ENCODE peak calls at places on chromosomes 5 and 9, in four cellular contexts. E is PC-3, Q is astrocyte of the spinal cord, X is tibial nerve. C is an unnamed sample.

GRCh38 chr5:55176176-55176818 is 3.3 kb upstream of the CDC20B start:
- DNase-seq in E (peak), Q (no peak), X (no peak), C (no peak)

GRCh38 chr9:15018238-15018637 is 108.0 kb upstream of the FREM1 start:
- DNase-seq in E (peak), Q (no peak), X (no peak), C (no peak)

GRCh38 chr9:120917285-120917684 is 9.3 kb downstream of the TRAF1 start:
- DNase-seq in E (no peak), Q (no peak), X (no peak), C (no peak)

GRCh38 chr5:14144586-14145355 is 1.6 kb downstream of the TRIO start:
- DNase-seq in E (peak), Q (peak), X (peak), C (peak)

GRCh38 chr5:110969502-110969901 is 102.0 kb upstream of the TSLP start:
- DNase-seq in E (peak), Q (no peak), X (no peak), C (no peak)

GRCh38 chr5:93883459-93883858 is 142.1 kb upstream of the POU5F2 start:
- DNase-seq in E (peak), Q (no peak), X (no peak), C (no peak)

GRCh38 chr9:110700953-110701352 is 32.4 kb downstream of the MUSK start:
- DNase-seq in E (peak), Q (peak), X (no peak), C (no peak)

GRCh38 chr9:86997158-86997557 is 49.9 kb upstream of the GAS1 start:
- DNase-seq in E (no peak), Q (no peak), X (no peak), C (no peak)

GRCh38 chr5:56625577-56625976 is 189.8 kb upstream of the MAP3K1 start:
- DNase-seq in E (peak), Q (peak), X (no peak), C (no peak)

GRCh38 chr9:126150411-126151030 is 176.1 kb upstream of the MVB12B start:
- DNase-seq in E (no peak), Q (no peak), X (no peak), C (no peak)

GRCh38 chr5:124706729-124707361 is 39.6 kb downstream of the ZNF608 start:
- DNase-seq in E (no peak), Q (peak), X (no peak), C (no peak)

GRCh38 chr5:131400585-131400984 is 136.7 kb downstream of the CDC42SE2 start:
- DNase-seq in E (no peak), Q (no peak), X (no peak), C (no peak)

GRCh38 chr5:140261403-140262171 is 41.3 kb downstream of the PFDN1 start:
- DNase-seq in E (peak), Q (peak), X (peak), C (no peak)

GRCh38 chr5:36367524-36367923 is 65.8 kb upstream of the RANBP3L start:
- DNase-seq in E (no peak), Q (peak), X (no peak), C (no peak)

GRCh38 chr5:178340187-178340586 is 107.6 kb upstream of the PHYKPL start:
- DNase-seq in E (no peak), Q (no peak), X (no peak), C (no peak)

GRCh38 chr5:170221319-170221718 is 11.5 kb upstream of the C5orf58 start:
- DNase-seq in E (no peak), Q (peak), X (no peak), C (no peak)

GRCh38 chr9:98091735-98092632 is 27.0 kb downstream of the TRIM14 start:
- DNase-seq in E (no peak), Q (no peak), X (no peak), C (no peak)

GRCh38 chr5:43193171-43193951 is 1.3 kb downstream of the NIM1K start:
- DNase-seq in E (peak), Q (peak), X (no peak), C (no peak)

GRCh38 chr5:157930710-157931109 is 71.8 kb upstream of the CLINT1 start:
- DNase-seq in E (no peak), Q (no peak), X (no peak), C (no peak)

GRCh38 chr5:176743828-176744583 is 66.4 kb upstream of the UNC5A start:
- DNase-seq in E (no peak), Q (no peak), X (no peak), C (no peak)

GRCh38 chr5:74392698-74393431 is 247.7 kb downstream of the ENC1 start:
- DNase-seq in E (peak), Q (peak), X (no peak), C (no peak)

GRCh38 chr5:72523960-72524582 is 16.9 kb upstream of the ZNF366 start:
- DNase-seq in E (peak), Q (peak), X (no peak), C (peak)

GRCh38 chr9:73152953-73153352 is 1.3 kb downstream of the ANXA1 start:
- DNase-seq in E (peak), Q (no peak), X (no peak), C (peak)

GRCh38 chr9:3468407-3469205 is 57.2 kb downstream of the RFX3 start:
- DNase-seq in E (no peak), Q (no peak), X (no peak), C (no peak)

GRCh38 chr9:3464033-3464638 is 61.7 kb downstream of the RFX3 start:
- DNase-seq in E (peak), Q (no peak), X (no peak), C (no peak)

GRCh38 chr9:3473402-3473801 is 52.4 kb downstream of the RFX3 start:
- DNase-seq in E (no peak), Q (no peak), X (no peak), C (no peak)

DNA sequence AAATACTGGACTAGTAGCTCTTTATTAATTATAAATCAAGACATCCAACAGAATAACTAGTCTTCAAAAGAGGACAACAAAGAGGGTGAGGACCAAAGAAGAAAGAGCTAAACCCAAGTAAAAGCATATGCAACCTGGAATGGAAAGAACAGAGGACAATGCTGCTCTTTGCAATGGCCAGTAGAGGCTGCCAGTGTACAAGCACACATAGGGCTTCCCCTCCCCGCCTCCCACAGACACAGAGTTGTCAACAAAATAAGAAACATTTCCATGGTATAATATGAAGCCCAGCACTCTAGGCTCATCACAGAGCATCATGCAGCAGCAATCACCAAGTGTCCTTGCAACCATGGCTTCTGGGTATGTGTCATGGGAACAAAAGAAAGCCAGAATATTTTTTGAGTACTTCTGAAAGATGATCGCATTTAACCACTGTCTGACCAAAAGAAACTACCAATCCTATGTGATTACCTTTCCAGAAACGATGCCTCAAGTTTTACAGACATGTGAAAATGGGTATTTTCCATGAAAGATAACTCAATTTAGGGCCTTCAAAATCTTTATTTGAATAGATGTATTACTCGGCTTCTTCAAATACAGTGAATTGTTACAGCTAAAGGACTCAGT is 58.1 kb downstream of the RFX3 start:
- DNase-seq in E (peak), Q (peak), X (no peak), C (no peak)
- H3K4me3 ChIP-seq in E (no peak), Q (no peak), X (no peak), C (no peak)

DNA sequence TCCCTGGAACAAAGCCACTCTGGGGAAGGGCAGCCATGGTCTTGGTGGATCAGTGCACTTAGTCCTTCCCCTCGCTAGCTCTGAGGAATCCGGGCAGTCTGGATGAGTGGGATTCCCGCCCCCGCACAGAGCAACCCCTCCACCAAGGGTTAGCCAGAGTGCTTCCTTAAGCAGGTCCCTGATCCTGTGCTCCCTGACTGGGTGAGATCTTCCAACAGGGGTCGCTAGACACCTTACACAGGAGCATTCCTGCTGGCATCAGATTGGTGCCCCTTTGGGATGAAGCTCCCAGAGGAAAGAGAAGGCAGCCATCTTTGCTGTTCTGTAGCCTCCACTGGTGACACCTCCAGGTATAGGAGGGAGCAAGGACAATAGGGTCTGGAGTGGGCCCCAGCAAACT is 228.8 kb downstream of the AP3B1 start:
- DNase-seq in E (peak), Q (no peak), X (no peak), C (no peak)
- TF ChIP-seq CTCF in E (no peak), Q (no peak), X (no peak), C (peak)

GRCh38 chr5:167320019-167320418 is 971.4 kb upstream of the WWC1 start:
- DNase-seq in E (no peak), Q (no peak), X (no peak), C (no peak)
- H3K4me3 ChIP-seq in E (no peak), Q (no peak), X (no peak), C (no peak)

GRCh38 chr5:135551593-135552447 is 16.1 kb upstream of the NEUROG1 start:
- DNase-seq in E (peak), Q (peak), X (peak), C (peak)
- TF ChIP-seq CTCF in E (peak), Q (peak), X (peak), C (peak)

GRCh38 chr5:151678713-151679112 is 8.0 kb downstream of the SPARC start:
- DNase-seq in E (no peak), Q (no peak), X (no peak), C (no peak)
- H3K4me3 ChIP-seq in E (no peak), Q (no peak), X (no peak), C (no peak)

GRCh38 chr5:116947691-116948528 is 373.3 kb upstream of the SEMA6A start:
- DNase-seq in E (peak), Q (peak), X (no peak), C (peak)
- TF ChIP-seq CTCF in E (peak), Q (peak), X (no peak), C (peak)

DNA sequence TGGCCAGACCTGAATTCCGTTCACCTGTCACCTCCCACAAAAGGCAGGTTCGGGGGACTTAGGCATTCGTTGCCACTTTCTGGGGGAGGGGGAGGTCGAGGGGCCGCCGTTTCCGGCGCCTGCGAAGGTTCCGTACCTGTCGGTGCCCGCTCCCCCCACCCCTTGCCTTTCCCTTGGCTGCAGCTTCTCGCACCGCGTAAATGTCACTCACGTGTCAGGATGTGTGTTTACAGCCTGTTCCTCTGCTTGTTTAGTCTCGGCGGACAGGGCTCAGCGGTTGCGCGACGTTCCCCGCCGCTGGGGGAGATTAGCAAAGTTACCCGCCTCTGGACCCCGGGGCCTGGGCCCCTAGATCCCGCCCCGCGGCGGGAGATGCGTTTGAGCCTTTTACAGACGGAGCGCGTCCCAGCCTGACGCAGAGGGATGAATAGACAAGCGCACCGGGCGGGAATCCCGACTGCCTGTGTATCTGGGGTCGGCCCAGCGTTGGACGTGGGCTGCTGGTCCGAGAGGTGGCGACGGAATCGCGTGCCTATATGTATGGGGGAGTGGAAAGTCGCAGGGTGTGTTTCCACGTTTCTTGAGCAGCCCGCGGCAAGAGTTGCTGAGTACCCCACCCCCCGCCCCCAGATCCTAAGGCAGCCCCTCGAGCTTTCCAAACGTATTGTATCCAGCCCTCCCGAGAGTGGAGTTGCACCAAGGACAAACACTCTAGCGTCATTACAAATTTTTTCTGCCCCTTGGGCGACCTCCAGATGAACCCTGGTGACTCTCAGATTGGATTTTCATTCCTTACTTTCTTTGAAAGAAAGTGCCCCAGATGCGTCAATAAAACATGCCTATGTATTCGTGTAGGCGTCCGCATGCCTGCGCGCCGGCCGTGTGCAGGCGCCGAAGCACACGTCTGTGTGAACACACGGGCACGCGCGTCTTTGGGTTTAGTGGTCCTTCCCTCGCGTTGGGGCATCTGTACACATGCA is 2.4 kb upstream of the LHX2 start:
- DNase-seq in E (no peak), Q (no peak), X (no peak), C (peak)
- H3K4me3 ChIP-seq in E (peak), Q (no peak), X (no peak), C (peak)

GRCh38 chr5:159990506-159990905 is 18.4 kb upstream of the TTC1 start:
- DNase-seq in E (peak), Q (no peak), X (no peak), C (no peak)
- TF ChIP-seq CTCF in E (peak), Q (no peak), X (no peak), C (no peak)